ENCODE peak calls at places on chromosomes 1 and 21, in six cellular contexts. H is HCT116, C is GM23248, Z is Karpas-422, E is hepatocyte, T is fibroblast of lung. B is an unnamed sample.

GRCh38 chr1:201557572-201557958 is 18.6 kb downstream of the NAV1 start:
- DNase-seq in Z (no peak), E (no peak), T (no peak), H (no peak), C (no peak), B (no peak)

GRCh38 chr1:116389013-116389412 is 16.0 kb downstream of the ATP1A1 start:
- DNase-seq in T (no peak), C (no peak), E (no peak), H (no peak), Z (no peak), B (no peak)

GRCh38 chr1:245419572-245419971 is 264.8 kb downstream of the KIF26B start:
- DNase-seq in C (no peak), Z (no peak), H (no peak), T (no peak), E (no peak), B (no peak)

GRCh38 chr1:6599141-6599975 is 3.3 kb downstream of the KLHL21 start:
- DNase-seq in H (no peak), T (peak; percentile 46), C (peak; percentile 48), E (no peak), Z (no peak), B (peak; percentile 57)

GRCh38 chr1:157431751-157432150 is 120.6 kb downstream of the FCRL5 start:
- DNase-seq in Z (no peak), H (no peak), T (peak; percentile 3), C (peak; percentile 79), E (no peak), B (no peak)

GRCh38 chr1:182278144-182279054 is 113.2 kb downstream of the GLUL start:
- DNase-seq in C (no peak), T (no peak), E (no peak), Z (no peak), H (no peak), B (no peak)

GRCh38 chr1:12140676-12141532 is 25.9 kb upstream of the TNFRSF1B start:
- DNase-seq in Z (no peak), C (no peak), T (no peak), H (no peak), E (no peak), B (no peak)

GRCh38 chr1:224647449-224647848 is 31.3 kb downstream of the CNIH3 start:
- DNase-seq in Z (no peak), C (no peak), H (no peak), E (no peak), T (no peak), B (no peak)

GRCh38 chr1:24910751-24911650 is 19.1 kb downstream of the RUNX3 start:
- DNase-seq in H (no peak), T (peak; percentile 75), E (peak; percentile 63), Z (no peak), C (no peak), B (no peak)

GRCh38 chr1:40315795-40316594 is 1.1 kb downstream of the COL9A2 start:
- DNase-seq in C (peak; percentile 35), E (peak; percentile 49), Z (peak; percentile 56), H (no peak), T (no peak), B (no peak)

GRCh38 chr21:33261635-33262034 is 4.5 kb upstream of the IL10RB start:
- DNase-seq in Z (no peak), T (peak; percentile 67), C (peak; percentile 45), H (no peak), E (no peak), B (no peak)

GRCh38 chr1:233269656-233270055 is 25.9 kb downstream of the PCNX2 start:
- DNase-seq in Z (no peak), C (peak; percentile 65), E (peak; percentile 22), H (no peak), T (peak; percentile 65), B (no peak)

GRCh38 chr1:221315330-221315729 is 426.6 kb downstream of the DUSP10 start:
- DNase-seq in H (no peak), Z (no peak), C (peak; percentile 87), E (no peak), T (peak; percentile 85), B (no peak)

GRCh38 chr1:240192851-240193250 is 101.2 kb downstream of the FMN2 start:
- DNase-seq in H (no peak), E (no peak), T (no peak), C (no peak), Z (no peak), B (no peak)

GRCh38 chr1:117985239-117985638 is 55.7 kb downstream of the WDR3 start:
- DNase-seq in T (no peak), E (no peak), H (no peak), Z (no peak), C (peak; percentile 1), B (no peak)

GRCh38 chr21:45209685-45210284 is 77.9 kb downstream of the POFUT2 start:
- DNase-seq in Z (peak; percentile 55), C (no peak), H (no peak), T (no peak), E (no peak), B (no peak)

GRCh38 chr1:93613895-93614294 is 67.7 kb downstream of the BCAR3 start:
- DNase-seq in H (no peak), E (peak; percentile 39), Z (no peak), C (peak; percentile 78), T (peak; percentile 69), B (no peak)

GRCh38 chr1:10217748-10218441 is 7.5 kb downstream of the KIF1B start:
- DNase-seq in C (peak; percentile 82), E (no peak), T (peak; percentile 54), H (no peak), Z (no peak), B (no peak)

GRCh38 chr1:40308036-40308727 is 8.9 kb downstream of the COL9A2 start:
- DNase-seq in E (no peak), H (no peak), T (no peak), Z (no peak), C (no peak), B (no peak)

GRCh38 chr1:219345953-219346352 is 172.3 kb downstream of the LYPLAL1 start:
- DNase-seq in T (no peak), Z (no peak), H (no peak), C (no peak), E (no peak), B (no peak)

DNA sequence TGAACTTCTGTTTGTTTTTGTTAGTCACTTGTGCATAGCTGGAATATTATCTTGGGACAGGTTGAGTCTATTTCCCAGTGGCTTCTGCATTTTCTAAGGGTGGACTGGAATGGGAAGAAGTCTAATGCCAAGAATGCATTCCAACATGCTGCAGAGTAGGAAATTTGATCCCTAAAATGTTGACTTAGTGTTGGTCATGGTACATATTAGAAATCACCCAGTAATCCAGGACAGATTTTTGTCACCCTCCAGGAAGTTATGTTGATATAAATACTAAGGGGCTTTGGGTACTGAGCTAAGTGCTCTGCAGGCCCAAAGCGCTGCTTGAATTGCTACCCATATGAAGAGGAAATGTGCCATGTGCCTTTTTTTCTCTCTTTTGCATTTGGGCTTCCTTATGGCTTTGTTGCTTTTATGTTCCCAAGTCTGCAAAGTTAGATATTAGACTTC is 10.0 kb downstream of the ARID1A start:
- DNase-seq in H (no peak), Z (peak; percentile 66), E (no peak), C (peak; percentile 83), T (peak; percentile 95), B (peak; percentile 40)
- H3K4me3 ChIP-seq in H (no peak overlapping the region), Z (no peak overlapping the region), E (no peak overlapping the region), C (peak overlapping the region; percentile 46), T (no peak overlapping the region), B (no peak overlapping the region)

GRCh38 chr21:9758888-9759287 is 762.5 kb upstream of the TPTE start:
- DNase-seq in T (no peak), H (no peak), Z (no peak), E (no peak), C (no peak), B (no peak)

GRCh38 chr21:9756677-9757076 is 764.7 kb upstream of the TPTE start:
- DNase-seq in T (no peak), E (no peak), C (no peak), H (no peak), Z (no peak), B (no peak)

GRCh38 chr21:9753943-9754342 is 767.4 kb upstream of the TPTE start:
- DNase-seq in E (no peak), Z (no peak), T (no peak), C (no peak), H (no peak), B (no peak)

GRCh38 chr21:9758141-9758540 is 763.2 kb upstream of the TPTE start:
- DNase-seq in Z (no peak), T (no peak), H (no peak), C (no peak), E (no peak), B (no peak)

DNA sequence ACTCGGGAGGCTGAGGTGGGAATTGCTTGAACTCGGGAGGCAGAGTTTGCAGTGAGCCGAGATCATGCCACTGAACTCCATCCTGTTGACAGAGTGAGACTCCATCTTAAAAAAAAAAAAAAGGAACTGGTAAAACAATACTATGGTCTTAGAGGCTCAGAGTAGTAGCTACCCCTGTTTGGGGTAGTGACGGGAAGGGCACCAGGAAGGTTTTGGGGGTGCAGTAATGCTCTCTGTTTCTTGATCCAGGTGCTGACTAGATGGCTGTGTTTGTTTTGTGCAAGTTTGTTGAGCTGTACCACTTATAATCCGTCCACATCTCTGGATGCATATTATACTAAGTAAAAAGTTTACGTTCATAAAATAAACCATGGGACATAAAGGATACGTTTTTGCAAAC is 765.8 kb upstream of the TPTE start:
- DNase-seq in Z (no peak), T (no peak), H (no peak), E (no peak), C (no peak), B (no peak)
- H3K9me3 ChIP-seq in Z (peaks cover 77% of the 10 kb centered on the region), T (peaks cover 4% of the 10 kb centered on the region), H (peaks cover 51% of the 10 kb centered on the region), E (peaks cover 36% of the 10 kb centered on the region), C (peaks cover 7% of the 10 kb centered on the region), B (no peaks in the 10 kb centered on the region)

DNA sequence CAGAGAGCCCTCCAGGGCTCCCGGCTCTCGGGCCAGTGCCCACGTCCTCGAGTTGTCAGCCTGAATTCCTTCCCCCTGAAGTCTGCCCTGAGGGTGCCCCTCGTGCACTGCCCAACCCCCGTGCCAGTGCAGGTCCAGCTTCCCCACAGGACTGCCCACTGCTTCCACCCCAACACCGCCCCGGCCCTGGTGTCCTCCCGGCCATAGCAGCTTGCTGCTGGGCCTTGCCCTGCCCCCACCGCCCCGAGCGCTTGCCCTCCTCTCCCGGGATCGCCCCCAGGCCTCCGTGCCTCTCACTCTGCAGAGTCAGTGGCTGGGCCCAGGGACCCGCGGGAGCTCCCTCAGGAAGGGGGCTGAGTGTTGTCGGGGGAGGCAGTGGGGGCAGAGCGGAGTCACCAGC is 24.1 kb upstream of the ARHGEF16 start:
- DNase-seq in H (no peak), C (no peak), E (no peak), T (no peak), Z (no peak), B (no peak)
- H3K79me2 ChIP-seq in H (no peaks in the 10 kb centered on the region), C (no peaks in the 10 kb centered on the region), E (no peaks in the 10 kb centered on the region), T (no peaks in the 10 kb centered on the region), Z (no peaks in the 10 kb centered on the region), B (no peaks in the 10 kb centered on the region)

GRCh38 chr1:151128800-151129199 is 17.6 kb downstream of the SEMA6C start:
- DNase-seq in Z (no peak), H (no peak), E (no peak), T (no peak), C (no peak), B (no peak)

DNA sequence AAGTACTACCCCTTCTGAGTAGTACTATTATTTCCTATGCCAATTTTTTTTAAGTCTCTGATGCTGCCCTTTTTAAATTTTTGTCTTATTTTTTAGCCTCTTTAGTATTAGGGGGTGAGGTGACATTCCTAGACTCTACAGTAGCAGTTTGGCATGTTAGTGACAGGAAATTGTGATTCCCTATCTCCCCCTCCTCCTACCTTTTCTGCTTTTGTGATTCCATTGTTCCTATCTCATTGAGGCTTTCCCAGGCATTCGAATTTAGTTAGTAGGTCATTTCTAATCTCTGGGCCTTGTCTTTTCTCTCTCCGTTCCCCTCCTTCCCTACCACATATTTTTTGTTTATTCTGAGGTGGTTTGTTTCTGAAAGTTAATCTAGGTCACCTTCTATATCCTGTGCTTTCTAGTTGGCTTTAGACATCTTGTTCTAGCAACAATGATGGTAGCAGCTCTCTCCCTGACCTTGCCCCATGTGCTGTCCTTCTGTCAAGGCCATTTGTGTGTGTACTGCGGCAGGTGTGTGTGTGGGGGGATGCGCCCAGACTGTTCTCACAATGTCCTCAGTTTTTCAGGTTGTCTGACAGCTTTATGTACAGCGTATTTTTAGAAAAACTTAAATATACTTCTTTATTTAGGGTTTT is 21.5 kb downstream of the SEMA6C start:
- DNase-seq in T (no peak), H (no peak), C (no peak), E (no peak), Z (no peak), B (no peak)
- H3K4me3 ChIP-seq in T (no peak overlapping the region), H (no peak overlapping the region), C (no peak overlapping the region), E (no peak overlapping the region), Z (no peak overlapping the region), B (no peak overlapping the region)